ENCODE peak calls at places on chromosomes 13 and 19, in ten cellular contexts. O is AG09319, W is pancreas, L is progenitor cell of endocrine pancreas, G is hepatocyte, F is AG10803, Z is psoas muscle, D is foreskin keratinocyte, R is nephron progenitor cell, U is tibial artery. Y is an unnamed sample.

GRCh38 chr19:4278460-4278901 is 585 bp upstream of the SHD start:
- DNase-seq in O (no peak), W (no peak), L (no peak), G (no peak), F (no peak), Z (no peak), D (no peak), R (no peak), U (no peak), Y (no peak)

GRCh38 chr13:22121340-22121739 is 450.5 kb downstream of the FGF9 start:
- DNase-seq in O (no peak), W (no peak), L (no peak), G (no peak), F (no peak), Z (no peak), D (no peak), R (no peak), U (no peak), Y (no peak)

GRCh38 chr13:31045621-31046081 is 113.2 kb downstream of the TEX26 start:
- DNase-seq in O (peak), W (no peak), L (no peak), G (peak), F (peak), Z (peak), D (peak), R (no peak), U (peak), Y (peak)

GRCh38 chr13:81025091-81025490 is 684.2 kb upstream of the SPRY2 start:
- DNase-seq in O (no peak), W (no peak), L (no peak), G (no peak), F (no peak), Z (no peak), D (no peak), R (no peak), U (no peak), Y (no peak)

GRCh38 chr13:43305416-43305815 is 282.0 kb downstream of the DNAJC15 start:
- DNase-seq in O (no peak), W (no peak), L (no peak), G (no peak), F (no peak), Z (no peak), D (no peak), R (no peak), U (no peak), Y (no peak)

GRCh38 chr13:96075953-96076543 is 13.9 kb upstream of the HS6ST3 start:
- DNase-seq in O (no peak), W (no peak), L (no peak), G (peak), F (peak), Z (no peak), D (no peak), R (no peak), U (no peak), Y (no peak)

GRCh38 chr19:56538761-56539263 is at the start of gene ZFP28:
- DNase-seq in O (no peak), W (peak), L (peak), G (no peak), F (no peak), Z (peak), D (peak), R (peak), U (peak), Y (no peak)

GRCh38 chr13:46614582-46614981 is 61.6 kb downstream of the LRCH1 start:
- DNase-seq in O (no peak), W (no peak), L (no peak), G (no peak), F (no peak), Z (no peak), D (peak), R (no peak), U (no peak), Y (peak)

GRCh38 chr19:45250832-45251451 is at the start of gene MARK4:
- DNase-seq in O (peak), W (peak), L (peak), G (peak), F (peak), Z (peak), D (peak), R (peak), U (no peak), Y (no peak)

GRCh38 chr13:39784347-39784746 is 128.9 kb downstream of the COG6 start:
- DNase-seq in O (no peak), W (no peak), L (no peak), G (no peak), F (peak), Z (no peak), D (no peak), R (no peak), U (no peak), Y (no peak)

GRCh38 chr13:85528578-85529215 is 270.5 kb downstream of the SLITRK6 start:
- DNase-seq in O (peak), W (no peak), L (no peak), G (no peak), F (peak), Z (no peak), D (peak), R (no peak), U (no peak), Y (peak)

GRCh38 chr19:1064661-1065605 is 2.0 kb upstream of the ARHGAP45 start:
- DNase-seq in O (no peak), W (peak), L (peak), G (peak), F (peak), Z (peak), D (peak), R (peak), U (peak), Y (peak)

GRCh38 chr13:28147489-28147888 is 9.1 kb downstream of the PAN3 start:
- DNase-seq in O (no peak), W (no peak), L (no peak), G (no peak), F (no peak), Z (no peak), D (peak), R (no peak), U (no peak), Y (no peak)

GRCh38 chr19:33845498-33845897 is 48.8 kb downstream of the KCTD15 start:
- DNase-seq in O (no peak), W (no peak), L (no peak), G (no peak), F (no peak), Z (no peak), D (no peak), R (no peak), U (no peak), Y (no peak)

GRCh38 chr13:30690282-30691188 is 44.8 kb upstream of the ALOX5AP start:
- DNase-seq in O (peak), W (no peak), L (no peak), G (peak), F (peak), Z (peak), D (peak), R (no peak), U (peak), Y (peak)

GRCh38 chr19:35061583-35062373 is 20.3 kb downstream of the HPN start:
- DNase-seq in O (no peak), W (no peak), L (no peak), G (no peak), F (peak), Z (no peak), D (no peak), R (no peak), U (no peak), Y (no peak)

GRCh38 chr19:38229585-38230073 is 5.6 kb upstream of the DPF1 start:
- DNase-seq in O (peak), W (peak), L (peak), G (peak), F (peak), Z (peak), D (peak), R (peak), U (no peak), Y (peak)

GRCh38 chr13:41590643-41591042 is 133.3 kb downstream of the RGCC start:
- DNase-seq in O (no peak), W (no peak), L (no peak), G (no peak), F (no peak), Z (no peak), D (peak), R (no peak), U (no peak), Y (no peak)

GRCh38 chr19:39078436-39079200 is 5.5 kb upstream of the ACP7 start:
- DNase-seq in O (peak), W (no peak), L (no peak), G (no peak), F (peak), Z (no peak), D (peak), R (no peak), U (no peak), Y (peak)

GRCh38 chr13:110014719-110015118 is 228.3 kb upstream of the IRS2 start:
- DNase-seq in O (no peak), W (peak), L (no peak), G (no peak), F (no peak), Z (no peak), D (no peak), R (no peak), U (no peak), Y (no peak)

GRCh38 chr19:7083076-7083956 is 13.8 kb downstream of the ZNF557 start:
- DNase-seq in O (no peak), W (no peak), L (no peak), G (no peak), F (peak), Z (no peak), D (peak), R (no peak), U (no peak), Y (no peak)

GRCh38 chr13:71320452-71320851 is 546.6 kb downstream of the DACH1 start:
- DNase-seq in O (no peak), W (no peak), L (no peak), G (peak), F (no peak), Z (no peak), D (peak), R (no peak), U (no peak), Y (no peak)

GRCh38 chr13:75760182-75760981 is 124.3 kb downstream of the LMO7 start:
- DNase-seq in O (no peak), W (peak), L (no peak), G (peak), F (no peak), Z (no peak), D (peak), R (no peak), U (no peak), Y (no peak)

GRCh38 chr13:27353166-27353583 is 71.2 kb upstream of the GTF3A start:
- DNase-seq in O (no peak), W (no peak), L (no peak), G (peak), F (peak), Z (no peak), D (no peak), R (no peak), U (no peak), Y (no peak)

GRCh38 chr13:81671103-81671502 is 1330.2 kb upstream of the SPRY2 start:
- DNase-seq in O (no peak), W (no peak), L (no peak), G (no peak), F (no peak), Z (no peak), D (no peak), R (no peak), U (no peak), Y (no peak)

GRCh38 chr19:54967611-54968010 is 1.4 kb downstream of the NLRP2 start:
- DNase-seq in O (no peak), W (no peak), L (no peak), G (no peak), F (no peak), Z (no peak), D (no peak), R (no peak), U (no peak), Y (no peak)

GRCh38 chr19:35005256-35005977 is 5.3 kb downstream of the GRAMD1A start:
- DNase-seq in O (no peak), W (peak), L (no peak), G (no peak), F (no peak), Z (no peak), D (no peak), R (no peak), U (no peak), Y (no peak)

GRCh38 chr13:32267836-32268439 is 47.2 kb downstream of the ZAR1L start:
- DNase-seq in O (no peak), W (peak), L (peak), G (peak), F (no peak), Z (no peak), D (peak), R (no peak), U (no peak), Y (no peak)

GRCh38 chr13:71149498-71150363 is 717.3 kb downstream of the DACH1 start:
- DNase-seq in O (no peak), W (peak), L (no peak), G (no peak), F (no peak), Z (no peak), D (no peak), R (no peak), U (no peak), Y (no peak)

GRCh38 chr13:108897955-108898354 is 268.5 kb downstream of the MYO16 start:
- DNase-seq in O (no peak), W (no peak), L (no peak), G (no peak), F (peak), Z (no peak), D (no peak), R (no peak), U (no peak), Y (no peak)

DNA sequence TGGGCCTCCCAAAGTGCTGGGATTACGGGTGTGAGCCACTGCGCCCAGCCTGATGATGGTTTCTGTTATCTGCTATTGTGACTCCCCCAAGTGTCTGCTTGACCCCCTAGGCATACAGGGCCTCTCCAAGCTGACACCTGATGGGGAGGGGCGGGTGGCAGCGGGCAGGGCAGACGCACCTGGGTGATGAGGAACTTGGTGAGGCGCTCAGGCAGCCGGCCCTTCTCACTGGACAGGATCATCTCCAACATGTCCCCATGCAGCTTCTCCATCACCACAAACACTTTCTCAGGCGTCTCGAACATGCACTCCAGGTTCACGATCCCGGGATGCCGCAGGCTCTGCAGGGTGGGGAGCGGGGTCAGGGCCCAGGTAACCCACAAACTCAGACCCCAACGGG is 27.6 kb downstream of the PRKD2 start:
- DNase-seq in O (no peak), W (no peak), L (no peak), G (no peak), F (no peak), Z (no peak), D (no peak), R (no peak), U (no peak), Y (no peak)
- TF ChIP-seq CTCF in O (no peak), W (no peak), L (no peak), G (no peak), F (no peak), Z (no peak), D (no peak), R (no peak), U (no peak), Y (no peak)

DNA sequence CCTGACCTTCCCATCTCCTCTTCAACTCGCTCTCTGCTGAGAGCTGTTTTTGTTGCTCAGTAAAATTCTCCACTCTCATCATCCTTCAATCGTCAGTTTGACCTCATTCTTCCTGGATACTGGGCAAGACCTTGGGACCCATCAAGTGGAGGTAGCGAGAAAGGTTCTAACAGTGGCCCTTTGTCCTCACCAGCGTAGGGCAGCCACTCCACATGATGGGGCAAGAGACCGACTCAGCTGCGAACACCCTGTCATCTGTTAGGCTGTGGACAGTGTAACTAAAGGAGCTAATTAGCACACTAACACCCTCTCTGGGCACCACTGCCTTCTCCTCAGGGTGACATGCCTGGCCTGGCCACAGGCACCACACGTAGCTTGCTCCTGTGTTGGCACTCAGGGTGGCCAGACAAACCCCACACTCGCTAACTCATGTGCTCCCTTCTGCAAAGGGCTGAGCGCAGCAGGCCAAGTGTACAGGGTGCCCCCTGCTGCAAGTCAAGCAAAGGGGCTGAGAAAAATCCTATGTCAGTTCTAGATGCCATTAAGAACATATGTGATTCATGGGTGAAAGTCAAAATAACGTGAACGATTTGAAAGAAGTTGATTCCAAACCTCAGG is 1216.0 kb downstream of the SLITRK5 start:
- DNase-seq in O (no peak), W (no peak), L (no peak), G (no peak), F (no peak), Z (no peak), D (no peak), R (no peak), U (no peak), Y (no peak)
- TF ChIP-seq CTCF in O (no peak), W (no peak), L (peak), G (no peak), F (no peak), Z (no peak), D (no peak), R (no peak), U (no peak), Y (no peak)

DNA sequence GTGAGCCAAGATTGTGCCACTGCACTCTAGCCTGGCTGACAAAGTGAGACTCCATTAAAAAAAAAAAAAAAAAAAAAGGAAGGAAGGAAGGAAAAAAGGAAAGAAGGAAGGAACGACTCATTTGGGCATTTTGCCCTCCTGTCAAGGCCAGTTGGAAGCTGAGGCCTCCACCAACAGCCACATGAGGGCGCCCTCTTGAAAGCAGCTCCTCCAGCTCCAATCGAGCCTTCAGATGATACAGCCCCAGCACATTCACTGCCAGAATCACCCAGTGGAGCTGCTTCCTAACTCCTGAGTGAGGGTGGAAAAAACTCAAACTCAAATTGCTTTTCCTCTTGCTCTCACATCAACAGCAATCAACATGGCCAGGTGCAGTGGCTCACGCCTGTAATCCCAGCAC is 40.9 kb downstream of the GNG7 start:
- DNase-seq in O (no peak), W (no peak), L (no peak), G (no peak), F (no peak), Z (no peak), D (no peak), R (no peak), U (no peak), Y (no peak)
- TF ChIP-seq CTCF in O (no peak), W (no peak), L (peak), G (no peak), F (no peak), Z (no peak), D (peak), R (no peak), U (no peak), Y (no peak)

DNA sequence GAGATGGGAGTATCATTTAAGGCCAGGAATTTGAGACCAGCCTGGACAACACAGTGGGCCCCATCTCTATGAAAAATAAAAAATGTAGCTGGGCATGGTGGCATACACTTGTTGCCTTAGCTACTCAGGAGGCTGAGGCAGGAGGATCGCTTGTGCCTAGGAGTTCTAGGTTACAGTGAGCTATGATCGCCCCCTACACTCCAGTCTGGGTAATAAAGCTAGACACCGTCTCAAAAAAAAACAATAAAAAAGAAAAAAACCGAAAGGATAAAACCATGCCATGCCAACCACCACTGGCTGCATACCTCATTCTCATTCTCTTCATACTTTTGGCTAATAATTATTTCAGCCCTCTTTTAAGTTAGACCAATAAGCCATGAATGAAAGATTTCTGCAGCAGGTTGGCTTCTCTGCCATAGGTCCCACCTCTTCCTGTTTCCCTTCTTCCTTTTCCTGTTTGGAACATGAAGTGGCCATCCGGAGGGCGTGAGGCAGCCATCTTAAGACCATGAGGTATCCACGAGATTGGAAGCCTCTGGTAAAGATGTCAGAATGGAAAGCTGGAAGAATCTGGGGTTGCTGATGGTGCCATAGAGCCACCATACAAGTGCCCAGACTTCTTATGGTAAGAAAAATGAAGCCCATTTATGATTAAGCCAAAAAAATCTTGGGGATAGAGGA is 171.3 kb downstream of the CACNA1A start:
- DNase-seq in O (no peak), W (no peak), L (no peak), G (no peak), F (peak), Z (no peak), D (no peak), R (no peak), U (no peak), Y (no peak)
- TF ChIP-seq CTCF in O (no peak), W (no peak), L (no peak), G (no peak), F (no peak), Z (no peak), D (no peak), R (no peak), U (no peak), Y (no peak)

GRCh38 chr13:49649963-49650312 is 21.6 kb downstream of the ARL11 start:
- DNase-seq in O (no peak), W (no peak), L (no peak), G (no peak), F (no peak), Z (peak), D (no peak), R (no peak), U (no peak), Y (no peak)

GRCh38 chr13:49652691-49653305 is 24.5 kb downstream of the ARL11 start:
- DNase-seq in O (no peak), W (no peak), L (no peak), G (peak), F (peak), Z (peak), D (no peak), R (peak), U (no peak), Y (no peak)

GRCh38 chr13:49646688-49647087 is 18.4 kb downstream of the ARL11 start:
- DNase-seq in O (no peak), W (no peak), L (no peak), G (no peak), F (no peak), Z (no peak), D (no peak), R (no peak), U (no peak), Y (no peak)

GRCh38 chr13:49651775-49652690 is 23.7 kb downstream of the ARL11 start:
- DNase-seq in O (no peak), W (no peak), L (no peak), G (no peak), F (no peak), Z (peak), D (no peak), R (peak), U (no peak), Y (no peak)

DNA sequence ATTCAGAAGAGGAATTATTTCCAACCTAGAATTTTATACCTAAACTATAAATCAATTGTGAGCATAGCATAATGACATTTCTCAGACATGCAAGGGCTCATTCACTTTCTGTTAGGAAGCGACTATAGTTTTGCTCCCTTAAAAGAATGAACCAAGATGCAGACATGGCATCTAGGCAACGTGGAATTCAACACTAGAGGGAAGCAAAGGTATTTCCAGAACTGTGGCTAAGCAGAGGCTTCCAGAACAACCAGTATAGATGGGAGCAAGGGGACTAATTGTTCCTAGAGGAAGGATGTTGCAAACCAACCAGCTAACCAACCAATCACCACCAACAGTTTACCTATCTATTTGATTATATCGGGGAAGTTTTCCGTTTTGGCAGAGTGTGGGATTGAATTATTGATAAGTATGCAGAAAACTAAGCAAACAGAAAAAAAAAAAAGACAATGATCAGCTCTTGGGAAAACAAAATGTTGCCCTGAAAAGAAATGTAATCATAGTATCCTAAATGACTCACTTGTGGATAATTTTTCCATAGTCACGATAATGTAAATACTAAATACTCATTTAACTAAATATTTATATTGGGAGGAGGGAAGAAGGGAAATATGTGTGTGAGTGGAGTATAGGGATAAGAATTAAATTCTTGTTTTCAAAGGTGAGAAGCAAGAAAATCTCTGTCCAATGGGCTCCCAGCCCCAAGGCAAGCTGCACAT is 21.1 kb downstream of the ARL11 start:
- DNase-seq in O (no peak), W (no peak), L (no peak), G (peak), F (peak), Z (no peak), D (no peak), R (no peak), U (no peak), Y (no peak)
- TF ChIP-seq CTCF in O (peak), W (no peak), L (peak), G (peak), F (peak), Z (peak), D (peak), R (peak), U (peak), Y (peak)

Y was measured in astrocyte of the cerebellum.